ENCODE peak calls at places on chromosomes 3 and 15, in nine cellular contexts. Y is uterus, I is stomach, E is body of pancreas, Q is adrenal gland, W is HepG2, M is spleen, U is testis, T is A549. O is an unnamed sample. For H3K4me1, the result is how much of the 10 kb centered on the place peaks cover.

GRCh38 chr3:195077611-195078540 is 193.1 kb downstream of the XXYLT1 start:
- DNase-seq in Y (no peak), I (no peak), E (no peak), Q (no peak), W (no peak), M (peak), U (no peak), T (no peak), O (peak)

GRCh38 chr3:15375461-15376000 is 43.1 kb upstream of the SH3BP5 start:
- DNase-seq in Y (no peak), I (no peak), E (no peak), Q (no peak), W (no peak), M (no peak), U (no peak), T (no peak), O (no peak)

GRCh38 chr15:41935566-41936020 is 36.8 kb downstream of the EHD4 start:
- DNase-seq in Y (no peak), I (no peak), E (no peak), Q (no peak), W (no peak), M (no peak), U (no peak), T (no peak), O (no peak)

GRCh38 chr3:114363554-114364202 is 69.8 kb downstream of the TIGIT start:
- DNase-seq in Y (no peak), I (no peak), E (no peak), Q (peak), W (no peak), M (no peak), U (peak), T (peak), O (no peak)

GRCh38 chr15:88012233-88012632 is 244.3 kb downstream of the NTRK3 start:
- DNase-seq in Y (peak), I (no peak), E (no peak), Q (peak), W (no peak), M (no peak), U (peak), T (no peak), O (peak)

GRCh38 chr3:65685621-65686020 is 353.1 kb downstream of the MAGI1 start:
- DNase-seq in Y (no peak), I (no peak), E (no peak), Q (peak), W (peak), M (no peak), U (peak), T (no peak), O (peak)

GRCh38 chr3:151804267-151804666 is 9.6 kb upstream of the AADAC start:
- DNase-seq in Y (no peak), I (no peak), E (no peak), Q (no peak), W (no peak), M (no peak), U (no peak), T (no peak), O (no peak)

GRCh38 chr15:92611995-92612745 is 43.4 kb downstream of the FAM174B start:
- DNase-seq in Y (no peak), I (no peak), E (peak), Q (no peak), W (no peak), M (no peak), U (no peak), T (peak), O (no peak)

GRCh38 chr3:85254738-85255137 is 295.9 kb downstream of the CADM2 start:
- DNase-seq in Y (no peak), I (no peak), E (no peak), Q (no peak), W (no peak), M (no peak), U (no peak), T (no peak), O (no peak)

GRCh38 chr3:157493627-157494550 is 9.3 kb downstream of the VEPH1 start:
- DNase-seq in Y (no peak), I (no peak), E (no peak), Q (no peak), W (peak), M (no peak), U (no peak), T (peak), O (no peak)

GRCh38 chr15:39593071-39594055 is 12.5 kb downstream of the THBS1 start:
- DNase-seq in Y (no peak), I (no peak), E (no peak), Q (no peak), W (no peak), M (no peak), U (no peak), T (no peak), O (no peak)

GRCh38 chr3:24128195-24129005 is 183.3 kb downstream of the NR1D2 start:
- DNase-seq in Y (peak), I (no peak), E (no peak), Q (no peak), W (no peak), M (no peak), U (no peak), T (peak), O (no peak)

GRCh38 chr3:48966876-48967361 is 23.1 kb upstream of the P4HTM start:
- DNase-seq in Y (no peak), I (no peak), E (no peak), Q (peak), W (no peak), M (no peak), U (peak), T (no peak), O (no peak)

GRCh38 chr15:90352109-90352893 is at the start of gene ZNF774:
- DNase-seq in Y (peak), I (peak), E (peak), Q (peak), W (peak), M (peak), U (peak), T (peak), O (peak)

GRCh38 chr3:197031315-197032285 is 2.0 kb upstream of the MELTF start:
- DNase-seq in Y (peak), I (peak), E (peak), Q (peak), W (peak), M (no peak), U (peak), T (peak), O (peak)

GRCh38 chr3:194872669-194872977 is 186.9 kb downstream of the FAM43A start:
- DNase-seq in Y (no peak), I (no peak), E (no peak), Q (no peak), W (no peak), M (no peak), U (no peak), T (peak), O (no peak)

GRCh38 chr15:67501177-67501835 is 19.6 kb upstream of the C15orf61 start:
- DNase-seq in Y (no peak), I (no peak), E (no peak), Q (no peak), W (peak), M (no peak), U (no peak), T (peak), O (no peak)

GRCh38 chr15:96300808-96301207 is 29.7 kb upstream of the NR2F2 start:
- DNase-seq in Y (peak), I (no peak), E (no peak), Q (no peak), W (no peak), M (no peak), U (no peak), T (no peak), O (no peak)

GRCh38 chr3:187763850-187764648 is 18.8 kb upstream of the BCL6 start:
- DNase-seq in Y (no peak), I (no peak), E (no peak), Q (no peak), W (no peak), M (no peak), U (no peak), T (no peak), O (no peak)

GRCh38 chr3:58630081-58630709 is 36.4 kb downstream of the FAM3D start:
- DNase-seq in Y (peak), I (peak), E (peak), Q (peak), W (peak), M (no peak), U (peak), T (peak), O (peak)

GRCh38 chr3:120567370-120568197 is 28.6 kb upstream of the NDUFB4 start:
- DNase-seq in Y (peak), I (no peak), E (no peak), Q (peak), W (peak), M (no peak), U (peak), T (peak), O (no peak)

GRCh38 chr15:51119120-51119519 is 24.4 kb upstream of the TNFAIP8L3 start:
- DNase-seq in Y (no peak), I (no peak), E (no peak), Q (no peak), W (no peak), M (no peak), U (no peak), T (no peak), O (no peak)

GRCh38 chr3:189204467-189204866 is 32.7 kb downstream of the TPRG1 start:
- DNase-seq in Y (no peak), I (no peak), E (no peak), Q (no peak), W (no peak), M (no peak), U (no peak), T (no peak), O (no peak)

GRCh38 chr3:115401891-115402501 is 221.3 kb upstream of the GAP43 start:
- DNase-seq in Y (no peak), I (no peak), E (no peak), Q (no peak), W (no peak), M (no peak), U (no peak), T (peak), O (no peak)

GRCh38 chr3:42224658-42225421 is 41.1 kb downstream of the CCK start:
- DNase-seq in Y (no peak), I (no peak), E (no peak), Q (no peak), W (no peak), M (no peak), U (no peak), T (no peak), O (no peak)

GRCh38 chr3:122079524-122079923 is 24.4 kb downstream of the CD86 start:
- DNase-seq in Y (no peak), I (no peak), E (no peak), Q (no peak), W (no peak), M (no peak), U (no peak), T (no peak), O (no peak)
- H3K4me1 ChIP-seq in Y (under half), I (under half), E (under half), Q (under half), W (under half), M (under half), U (under half), T (under half), O (under half)

DNA sequence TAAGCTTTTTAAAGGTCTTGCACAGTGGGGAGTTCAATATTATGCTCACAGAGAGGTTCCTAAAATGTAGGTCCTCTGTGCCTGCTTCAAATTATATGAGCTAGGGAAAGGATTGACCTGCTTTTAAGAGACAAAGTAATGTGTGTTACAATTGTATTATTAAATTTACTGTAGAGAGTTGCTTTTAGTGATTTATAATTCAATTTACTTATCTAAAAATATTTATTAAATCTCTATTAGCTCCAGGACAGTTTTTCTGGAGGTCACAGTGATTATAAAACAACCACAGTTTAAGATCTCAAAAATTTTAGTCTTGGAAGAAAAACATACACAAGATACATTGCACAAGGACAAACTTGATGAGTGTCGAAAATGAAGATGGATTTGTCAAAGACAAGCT is 665.7 kb upstream of the ARPP21 start:
- DNase-seq in Y (no peak), I (no peak), E (no peak), Q (no peak), W (no peak), M (no peak), U (no peak), T (no peak), O (no peak)
- TF ChIP-seq POLR2A in Y (no peak), I (no peak), E (no peak), Q (no peak), W (no peak), M (no peak), U (no peak), T (no peak), O (no peak)

DNA sequence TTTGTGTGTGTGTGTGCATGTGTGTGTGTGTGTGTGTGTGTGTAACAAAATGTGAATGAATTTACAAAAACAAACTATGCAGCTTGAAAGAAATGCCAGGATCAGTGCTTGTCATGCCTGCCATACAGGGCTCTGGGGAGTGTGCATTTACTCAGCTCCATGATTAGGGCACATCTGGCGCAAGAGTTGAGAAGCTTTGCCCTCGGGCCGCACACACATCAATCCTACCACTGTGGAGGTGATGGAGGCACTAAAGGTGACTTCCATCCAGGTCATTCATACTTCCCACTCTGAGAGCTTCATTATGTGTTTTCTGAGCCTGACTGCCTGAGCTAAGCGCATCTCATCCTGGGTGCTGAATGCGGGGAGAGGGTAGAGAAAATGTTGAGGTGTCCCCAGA is 72.0 kb upstream of the ZBED2 start:
- DNase-seq in Y (no peak), I (no peak), E (no peak), Q (no peak), W (no peak), M (peak), U (no peak), T (no peak), O (no peak)
- H3K4me1 ChIP-seq in Y (under half), I (under half), E (under half), Q (under half), W (under half), M (under half), U (under half), T (under half), O (under half)

DNA sequence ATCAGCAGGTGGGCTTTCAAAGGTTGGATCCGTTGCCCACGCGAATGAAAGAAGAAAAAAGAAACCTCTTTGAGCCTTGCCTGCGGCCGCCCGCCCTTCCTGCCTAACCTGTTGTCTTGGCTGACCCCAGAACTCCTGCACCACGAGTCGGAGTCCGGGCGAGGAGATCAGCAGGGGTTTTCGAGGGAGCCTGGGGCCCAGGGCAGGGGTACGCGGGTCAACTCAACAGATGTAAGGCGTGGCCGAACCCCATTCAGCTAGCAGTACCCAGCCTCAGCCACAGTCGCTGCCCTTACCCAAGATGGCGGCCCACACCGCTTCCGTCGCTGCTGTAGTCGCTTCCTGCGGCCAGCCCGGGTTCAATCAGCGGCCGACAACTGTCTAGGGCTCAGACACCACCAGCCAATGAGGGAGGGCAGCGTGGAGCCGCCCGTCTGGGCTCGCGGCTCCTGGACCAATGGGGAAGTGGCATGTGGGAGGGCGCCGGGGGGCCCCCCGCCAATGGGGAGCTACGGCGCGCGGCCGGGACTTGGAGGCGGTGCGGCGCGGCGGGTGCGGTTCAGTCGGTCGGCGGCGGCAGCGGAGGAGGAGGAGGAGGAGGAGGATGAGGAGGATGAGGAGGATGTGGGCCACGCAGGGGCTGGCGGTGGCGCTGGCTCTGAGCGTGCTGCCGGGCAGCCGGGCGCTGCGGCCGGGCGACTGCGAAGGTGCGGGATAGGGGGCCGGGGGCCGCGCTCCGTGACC is at the start of gene MANF:
- DNase-seq in Y (peak), I (peak), E (peak), Q (peak), W (peak), M (peak), U (peak), T (peak), O (peak)
- TF ChIP-seq POLR2A in Y (peak), I (no peak), E (peak), Q (peak), W (peak), M (no peak), U (peak), T (peak), O (peak)

GRCh38 chr15:70856177-70856883 is 2.4 kb upstream of the LARP6 start:
- DNase-seq in Y (no peak), I (no peak), E (no peak), Q (no peak), W (no peak), M (no peak), U (no peak), T (no peak), O (no peak)
- H3K4me1 ChIP-seq in Y (under half), I (half or more), E (under half), Q (under half), W (under half), M (under half), U (under half), T (under half), O (under half)

DNA sequence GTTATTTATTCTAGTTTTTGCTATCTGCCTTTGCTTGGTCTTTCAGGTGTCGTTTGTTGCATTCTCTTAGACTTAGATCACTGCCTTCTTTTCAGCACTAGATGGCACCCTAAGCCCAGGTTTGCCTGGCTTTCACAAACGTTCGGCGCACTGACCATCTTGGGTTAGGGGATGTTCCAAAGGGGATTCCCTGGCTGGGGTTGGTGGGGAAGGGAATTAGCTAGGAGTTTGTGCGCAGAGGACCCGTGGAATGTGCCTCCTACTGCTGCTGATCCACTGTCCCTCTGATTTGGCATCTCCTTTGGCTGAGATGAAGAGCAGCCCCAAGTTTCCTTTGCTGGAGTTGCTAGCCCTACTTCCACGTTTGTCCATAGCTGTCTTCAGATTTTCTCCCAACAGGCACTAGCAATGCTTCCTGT is 33.9 kb downstream of the PFN2 start:
- DNase-seq in Y (peak), I (peak), E (peak), Q (peak), W (peak), M (no peak), U (no peak), T (peak), O (peak)
- TF ChIP-seq POLR2A in Y (no peak), I (no peak), E (no peak), Q (no peak), W (no peak), M (no peak), U (no peak), T (no peak), O (no peak)

GRCh38 chr3:126937533-126938432 is 45.1 kb upstream of the PLXNA1 start:
- DNase-seq in Y (no peak), I (no peak), E (no peak), Q (no peak), W (no peak), M (peak), U (no peak), T (no peak), O (no peak)

GRCh38 chr3:126936110-126936509 is 46.8 kb upstream of the PLXNA1 start:
- DNase-seq in Y (no peak), I (no peak), E (no peak), Q (no peak), W (no peak), M (peak), U (no peak), T (no peak), O (no peak)

GRCh38 chr3:126936853-126937395 is 46.0 kb upstream of the PLXNA1 start:
- DNase-seq in Y (no peak), I (no peak), E (no peak), Q (no peak), W (no peak), M (no peak), U (no peak), T (no peak), O (no peak)

GRCh38 chr3:126939347-126939735 is 43.6 kb upstream of the PLXNA1 start:
- DNase-seq in Y (no peak), I (no peak), E (no peak), Q (no peak), W (no peak), M (peak), U (no peak), T (peak), O (no peak)

GRCh38 chr3:126938520-126939346 is 44.2 kb upstream of the PLXNA1 start:
- DNase-seq in Y (no peak), I (no peak), E (no peak), Q (no peak), W (no peak), M (peak), U (no peak), T (no peak), O (peak)
- H3K4me1 ChIP-seq in Y (under half), I (under half), E (under half), Q (under half), W (under half), M (under half), U (under half), T (under half), O (under half)